ENCODE peak calls at places on chromosome 9, in four cellular contexts. L is PC-3, H is cardiac muscle cell, O is uterus. K is an unnamed sample. For H3K36me3, the result is how much of the 10 kb centered on the place peaks cover.

GRCh38 chr9:974064-974992 is 2.1 kb upstream of the DMRT3 start:
- DNase-seq in O (no peak), H (no peak), L (no peak), K (no peak)

GRCh38 chr9:135794361-135794885 is 92.4 kb downstream of the KCNT1 start:
- DNase-seq in H (no peak), O (no peak), L (no peak), K (no peak)

GRCh38 chr9:77785341-77785740 is 137.2 kb upstream of the GNA14 start:
- DNase-seq in O (no peak), H (no peak), L (no peak), K (no peak)

GRCh38 chr9:128396970-128397613 is 23.6 kb upstream of the CERCAM start:
- DNase-seq in O (no peak), H (no peak), L (no peak), K (peak)

GRCh38 chr9:75087279-75087823 is 604 bp downstream of the NMRK1 start:
- DNase-seq in L (peak), O (no peak), H (peak), K (peak)

GRCh38 chr9:99401826-99402225 is 179.7 kb downstream of the SEC61B start:
- DNase-seq in L (no peak), O (no peak), H (no peak), K (no peak)

GRCh38 chr9:114300153-114300845 is 22.6 kb upstream of the ORM1 start:
- DNase-seq in L (no peak), O (peak), H (no peak), K (no peak)

GRCh38 chr9:91186311-91187101 is 175.2 kb downstream of the AUH start:
- DNase-seq in H (no peak), L (peak), O (no peak), K (no peak)

GRCh38 chr9:114662081-114662989 is 4.7 kb upstream of the TEX53 start:
- DNase-seq in O (no peak), H (peak), L (peak), K (no peak)

GRCh38 chr9:29325855-29326254 is 1752.6 kb upstream of the C9orf72 start:
- DNase-seq in H (no peak), O (no peak), L (no peak), K (no peak)

GRCh38 chr9:89923961-89924504 is 319.2 kb downstream of the GADD45G start:
- DNase-seq in O (no peak), H (no peak), L (peak), K (no peak)

GRCh38 chr9:18347381-18348084 is 126.4 kb upstream of the ADAMTSL1 start:
- DNase-seq in O (no peak), L (no peak), H (no peak), K (no peak)

GRCh38 chr9:126722922-126723806 is 81.7 kb upstream of the ZBTB43 start:
- DNase-seq in H (peak), O (peak), L (no peak), K (no peak)

GRCh38 chr9:127805620-127806019 is 2.9 kb downstream of the FPGS start:
- DNase-seq in H (peak), O (no peak), L (no peak), K (no peak)

GRCh38 chr9:114275246-114275994 is 47.5 kb upstream of the ORM1 start:
- DNase-seq in L (peak), O (peak), H (no peak), K (peak)

GRCh38 chr9:76136986-76137385 is 246.5 kb downstream of the PCSK5 start:
- DNase-seq in L (no peak), O (no peak), H (peak), K (no peak)

GRCh38 chr9:116661037-116661954 is 25.8 kb upstream of the TRIM32 start:
- DNase-seq in L (peak), H (peak), O (peak), K (peak)

GRCh38 chr9:13786131-13786530 is 506.6 kb upstream of the MPDZ start:
- DNase-seq in H (peak), L (no peak), O (peak), K (peak)

GRCh38 chr9:92438900-92439526 is 14.7 kb upstream of the OMD start:
- DNase-seq in H (peak), L (peak), O (no peak), K (no peak)

GRCh38 chr9:118558891-118559290 is 810.3 kb downstream of the BRINP1 start:
- DNase-seq in O (no peak), H (no peak), L (no peak), K (no peak)

GRCh38 chr9:74784506-74784905 is 103.2 kb downstream of the TRPM6 start:
- DNase-seq in O (no peak), H (no peak), L (no peak), K (no peak)

GRCh38 chr9:115492869-115493268 is 374.9 kb upstream of the TNC start:
- DNase-seq in L (no peak), H (no peak), O (no peak), K (no peak)

GRCh38 chr9:4235951-4236804 is 63.7 kb downstream of the GLIS3 start:
- DNase-seq in H (peak), L (peak), O (no peak), K (no peak)

GRCh38 chr9:18343799-18344198 is 130.2 kb upstream of the ADAMTSL1 start:
- DNase-seq in L (no peak), H (peak), O (no peak), K (no peak)

GRCh38 chr9:88991066-88992030 is at the start of gene S1PR3:
- DNase-seq in H (peak), O (peak), L (peak), K (no peak)

GRCh38 chr9:136881691-136882108 is 4.6 kb upstream of the TRAF2 start:
- DNase-seq in H (peak), O (no peak), L (no peak), K (no peak)

GRCh38 chr9:91117959-91118651 is 243.6 kb downstream of the AUH start:
- DNase-seq in H (peak), L (no peak), O (peak), K (peak)

GRCh38 chr9:4704129-4704528 is 24.8 kb downstream of the CDC37L1 start:
- DNase-seq in O (no peak), H (no peak), L (peak), K (no peak)

GRCh38 chr9:38096238-38096805 is 27.3 kb upstream of the SHB start:
- DNase-seq in O (no peak), H (no peak), L (no peak), K (peak)

GRCh38 chr9:113602126-113603119 is 138.9 kb downstream of the RGS3 start:
- DNase-seq in H (peak), L (peak), O (peak), K (no peak)

GRCh38 chr9:135926402-135927194 is 19.3 kb upstream of the CAMSAP1 start:
- DNase-seq in L (peak), H (peak), O (no peak), K (peak)

GRCh38 chr9:79672891-79673290 is 101.1 kb downstream of the TLE4 start:
- DNase-seq in O (no peak), H (no peak), L (no peak), K (no peak)

GRCh38 chr9:79672236-79672635 is 100.5 kb downstream of the TLE4 start:
- DNase-seq in H (no peak), O (no peak), L (no peak), K (no peak)

GRCh38 chr9:79671558-79671957 is 99.8 kb downstream of the TLE4 start:
- DNase-seq in L (peak), H (no peak), O (no peak), K (no peak)

GRCh38 chr9:79667716-79668458 is 96.1 kb downstream of the TLE4 start:
- DNase-seq in O (no peak), H (no peak), L (peak), K (no peak)

GRCh38 chr9:79670269-79670961 is 98.7 kb downstream of the TLE4 start:
- DNase-seq in L (peak), O (no peak), H (no peak), K (no peak)
- H3K36me3 ChIP-seq in L (under half), O (under half), H (under half), K (under half)

GRCh38 chr9:103281126-103281525 is 286.0 kb downstream of the CYLC2 start:
- DNase-seq in L (no peak), O (no peak), H (no peak), K (no peak)

DNA sequence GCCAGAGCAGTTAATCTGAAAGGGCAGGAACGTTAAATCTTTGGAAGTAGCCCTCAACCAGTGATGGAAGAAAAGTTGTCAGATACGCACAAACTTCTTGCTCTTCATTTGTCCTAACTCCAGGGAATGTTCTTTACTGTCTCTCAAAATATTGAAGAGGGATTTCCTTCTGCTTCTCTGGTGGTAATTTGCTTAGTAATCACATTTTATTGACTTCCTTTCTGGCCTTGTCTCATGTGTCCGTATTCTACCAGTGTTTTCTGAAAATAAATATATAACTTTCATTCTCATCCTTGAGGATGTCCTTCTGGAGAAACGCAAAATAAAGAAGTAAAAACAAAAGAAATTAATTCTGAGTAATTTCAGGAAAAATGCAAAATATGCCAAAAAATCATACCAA is 282.1 kb downstream of the CYLC2 start:
- DNase-seq in O (no peak), H (no peak), L (no peak), K (no peak)
- H3K36me3 ChIP-seq in O (under half), H (under half), L (under half), K (under half)

GRCh38 chr9:132266017-132266416 is 88.8 kb downstream of the SETX start:
- DNase-seq in H (no peak), L (no peak), O (no peak), K (no peak)
- H3K36me3 ChIP-seq in H (under half), L (under half), O (under half), K (under half)

GRCh38 chr9:129633848-129634247 is 7.9 kb downstream of the NTMT1 start:
- DNase-seq in L (no peak), O (no peak), H (no peak), K (no peak)

GRCh38 chr9:129632460-129632859 is 6.5 kb downstream of the NTMT1 start:
- DNase-seq in L (no peak), O (no peak), H (no peak), K (no peak)

GRCh38 chr9:129633207-129633606 is 7.2 kb downstream of the NTMT1 start:
- DNase-seq in H (no peak), O (no peak), L (no peak), K (no peak)

GRCh38 chr9:129630967-129631672 is 5.2 kb downstream of the NTMT1 start:
- DNase-seq in O (no peak), L (no peak), H (no peak), K (peak)

GRCh38 chr9:129631673-129632129 is 5.7 kb downstream of the NTMT1 start:
- DNase-seq in H (no peak), L (no peak), O (no peak), K (no peak)
- H3K36me3 ChIP-seq in H (under half), L (under half), O (under half), K (under half)